ENCODE peak calls at places on chromosomes 12 and 14, in seven cellular contexts. E is upper lobe of right lung, L is lower lobe of right lung, K is body of pancreas, G is DND-41, Z is IMR-90, Y is psoas muscle. O is an unnamed sample. For H3K36me3, the result is how much of the 10 kb centered on the place peaks cover.

GRCh38 chr12:46071335-46071734 is 81.0 kb upstream of the SCAF11 start:
- ATAC-seq in L (no peak), E (peak), K (no peak), Z (no peak), Y (no peak), G (no peak), O (no peak)

GRCh38 chr14:44531648-44532047 is 24.6 kb upstream of the FSCB start:
- ATAC-seq in G (no peak), L (no peak), Y (no peak), Z (no peak), K (no peak), E (no peak), O (no peak)

GRCh38 chr12:51868821-51869489 is 18.9 kb upstream of the ANKRD33 start:
- ATAC-seq in K (peak), G (no peak), E (peak), L (no peak), Y (peak), Z (peak), O (peak)

GRCh38 chr12:6626654-6627283 is 9.0 kb downstream of the LPAR5 start:
- ATAC-seq in G (peak), E (peak), Y (no peak), Z (no peak), K (no peak), L (no peak), O (no peak)

GRCh38 chr14:22471545-22472121 is 117.4 kb downstream of the DAD1 start:
- ATAC-seq in Y (no peak), E (peak), Z (no peak), K (peak), G (no peak), L (peak), O (no peak)

GRCh38 chr12:3261782-3262359 is 184.7 kb downstream of the TSPAN9 start:
- ATAC-seq in L (no peak), Y (no peak), Z (no peak), K (peak), E (no peak), G (no peak), O (no peak)

GRCh38 chr12:24909667-24910066 is 39.2 kb downstream of the BCAT1 start:
- ATAC-seq in Y (peak), K (peak), E (peak), L (peak), Z (peak), G (peak), O (peak)

GRCh38 chr14:72679591-72680151 is 214.2 kb downstream of the DPF3 start:
- ATAC-seq in Y (peak), K (no peak), Z (no peak), L (no peak), E (no peak), G (no peak), O (no peak)

GRCh38 chr14:88310021-88310420 is 13.0 kb downstream of the KCNK10 start:
- ATAC-seq in L (no peak), G (no peak), Y (no peak), E (no peak), K (no peak), Z (no peak), O (no peak)

GRCh38 chr12:1811281-1811947 is 9.0 kb upstream of the LRTM2 start:
- ATAC-seq in E (peak), G (no peak), L (peak), Z (no peak), Y (no peak), K (no peak), O (no peak)

GRCh38 chr14:58430156-58430555 is 2.6 kb downstream of the KIAA0586 start:
- ATAC-seq in G (no peak), Z (no peak), Y (no peak), L (no peak), E (no peak), K (no peak), O (no peak)

GRCh38 chr12:9134981-9135628 is 19.4 kb upstream of the A2M start:
- ATAC-seq in E (peak), G (no peak), Z (peak), K (peak), L (peak), Y (no peak), O (peak)

GRCh38 chr12:90076851-90077319 is 368.2 kb upstream of the ATP2B1 start:
- ATAC-seq in Z (no peak), L (no peak), G (peak), Y (no peak), K (no peak), E (no peak), O (no peak)

GRCh38 chr12:79873223-79873622 is 61.7 kb downstream of the PPP1R12A start:
- ATAC-seq in L (no peak), E (no peak), Z (no peak), K (no peak), Y (no peak), G (no peak), O (no peak)

GRCh38 chr14:23183076-23183475 is 384 bp downstream of the SLC7A8 start:
- ATAC-seq in L (peak), Y (no peak), E (no peak), K (peak), Z (no peak), G (no peak), O (peak)

GRCh38 chr12:124975276-124975675 is 13.7 kb downstream of the DHX37 start:
- ATAC-seq in Z (no peak), Y (no peak), L (no peak), E (no peak), G (no peak), K (no peak), O (no peak)

GRCh38 chr12:124970647-124971402 is 18.1 kb downstream of the DHX37 start:
- ATAC-seq in L (no peak), Z (no peak), K (no peak), G (no peak), Y (no peak), E (no peak), O (no peak)

GRCh38 chr12:124972211-124972610 is 16.7 kb downstream of the DHX37 start:
- ATAC-seq in K (no peak), L (no peak), E (no peak), Y (no peak), Z (no peak), G (no peak), O (no peak)

GRCh38 chr12:124968656-124969055 is 20.3 kb downstream of the DHX37 start:
- ATAC-seq in K (no peak), G (no peak), Y (no peak), L (no peak), E (no peak), Z (no peak), O (no peak)

GRCh38 chr12:124971603-124972002 is 17.3 kb downstream of the DHX37 start:
- ATAC-seq in Y (no peak), L (no peak), Z (no peak), K (no peak), G (no peak), E (no peak), O (no peak)
- H3K36me3 ChIP-seq in Y (half or more), L (half or more), Z (half or more), K (under half), G (half or more), E (half or more), O (under half)

GRCh38 chr14:53517276-53517960 is 364.3 kb upstream of the DDHD1 start:
- ATAC-seq in K (no peak), E (no peak), G (no peak), L (no peak), Z (no peak), Y (no peak), O (no peak)
- H3K36me3 ChIP-seq in K (under half), E (under half), G (under half), L (under half), Z (under half), Y (under half), O (under half)

DNA sequence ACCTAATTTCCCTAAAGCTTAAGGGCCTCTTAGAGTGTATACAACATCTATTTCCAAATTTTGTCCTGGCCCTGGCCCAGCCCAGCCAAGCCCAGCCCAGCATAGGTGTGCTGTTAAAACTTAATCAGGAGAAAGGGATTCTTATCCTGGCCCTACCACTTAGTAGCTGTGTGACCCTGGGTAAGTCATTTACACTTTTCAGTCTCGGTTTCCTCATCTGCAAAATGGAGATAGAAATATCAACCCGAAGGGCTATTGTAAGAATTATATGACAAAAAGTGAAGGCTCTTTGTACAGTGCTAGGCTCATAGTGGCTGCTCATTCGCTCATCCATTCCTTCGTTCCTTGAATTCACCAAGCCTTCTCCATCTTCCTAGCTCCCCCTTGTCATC is 442 bp downstream of the ERG28 start:
- ATAC-seq in Z (no peak), G (no peak), Y (no peak), L (no peak), E (peak), K (no peak), O (no peak)
- H3K36me3 ChIP-seq in Z (under half), G (under half), Y (under half), L (under half), E (under half), K (under half), O (under half)

GRCh38 chr12:34188974-34189373 is 166.7 kb downstream of the ALG10 start:
- ATAC-seq in L (no peak), G (no peak), K (no peak), E (no peak), Y (no peak), Z (no peak), O (no peak)
- H3K36me3 ChIP-seq in L (under half), G (under half), K (under half), E (under half), Y (under half), Z (under half), O (under half)

GRCh38 chr12:94254270-94254669 is 105.9 kb downstream of the PLXNC1 start:
- ATAC-seq in E (no peak), Y (no peak), K (no peak), G (no peak), L (no peak), Z (no peak), O (no peak)
- H3K36me3 ChIP-seq in E (under half), Y (under half), K (under half), G (under half), L (under half), Z (under half), O (under half)

GRCh38 chr12:48690990-48691389 is 9.0 kb upstream of the KANSL2 start:
- ATAC-seq in G (no peak), Z (no peak), L (peak), E (peak), Y (peak), K (no peak), O (peak)
- H3K36me3 ChIP-seq in G (half or more), Z (under half), L (half or more), E (half or more), Y (half or more), K (under half), O (under half)

GRCh38 chr12:15899282-15899870 is 11.8 kb upstream of the DERA start:
- ATAC-seq in E (peak), L (no peak), K (no peak), G (peak), Z (no peak), Y (no peak), O (no peak)
- H3K36me3 ChIP-seq in E (half or more), L (half or more), K (under half), G (half or more), Z (under half), Y (half or more), O (under half)

GRCh38 chr12:131135786-131136538 is 182.3 kb downstream of the ADGRD1 start:
- ATAC-seq in G (no peak), Y (no peak), K (no peak), E (no peak), L (no peak), Z (no peak), O (no peak)
- H3K36me3 ChIP-seq in G (under half), Y (under half), K (under half), E (under half), L (under half), Z (under half), O (half or more)

GRCh38 chr14:93276031-93276716 is 56.7 kb downstream of the BTBD7 start:
- ATAC-seq in K (peak), E (no peak), Z (no peak), L (no peak), G (no peak), Y (no peak), O (no peak)
- H3K36me3 ChIP-seq in K (under half), E (under half), Z (under half), L (under half), G (under half), Y (under half), O (under half)

O was measured in gastroesophageal sphincter.